ENCODE peak calls at places on chromosomes 4 and X, in four cellular contexts. One of them, this sample, is unnamed.
A peak's percentile ranks its signal among the peaks of the same experiment; 100 is the strongest.

GRCh38 chr4:183987987-183988392 is 82.9 kb downstream of the STOX2 start:
- DNase-seq in PC-9: peak; percentile 89
- DNase-seq in Panc1: peak; percentile 28
- DNase-seq in upper lobe of left lung: peak; percentile 58
- DNase-seq in this sample: peak; percentile 52

GRCh38 chrX:38282044-38282443 is 45.3 kb downstream of the RPGR start:
- DNase-seq in PC-9: no peak
- DNase-seq in Panc1: no peak
- DNase-seq in upper lobe of left lung: no peak
- DNase-seq in this sample: no peak

GRCh38 chr4:1451106-1451751 is 45.0 kb upstream of the NKX1-1 start:
- DNase-seq in PC-9: no peak
- DNase-seq in Panc1: no peak
- DNase-seq in upper lobe of left lung: no peak
- DNase-seq in this sample: no peak

GRCh38 chrX:56733459-56734046 is 4.5 kb downstream of the NBDY start:
- DNase-seq in PC-9: no peak
- DNase-seq in Panc1: no peak
- DNase-seq in upper lobe of left lung: no peak
- DNase-seq in this sample: no peak

GRCh38 chr4:113288691-113289090 is 239.2 kb downstream of the ANK2 start:
- DNase-seq in PC-9: no peak
- DNase-seq in Panc1: no peak
- DNase-seq in upper lobe of left lung: no peak
- DNase-seq in this sample: no peak

GRCh38 chrX:107738272-107738671 is 37.3 kb downstream of the TSC22D3 start:
- DNase-seq in PC-9: no peak
- DNase-seq in Panc1: no peak
- DNase-seq in upper lobe of left lung: no peak
- DNase-seq in this sample: no peak

GRCh38 chr4:54015421-54016065 is 48.9 kb downstream of the CHIC2 start:
- DNase-seq in PC-9: no peak
- DNase-seq in Panc1: no peak
- DNase-seq in upper lobe of left lung: no peak
- DNase-seq in this sample: no peak

GRCh38 chr4:175536852-175537453 is 275.1 kb downstream of the GPM6A start:
- DNase-seq in PC-9: peak; percentile 35
- DNase-seq in Panc1: peak; percentile 62
- DNase-seq in upper lobe of left lung: no peak
- DNase-seq in this sample: no peak

GRCh38 chr4:39526283-39526682 is 956 bp downstream of the UGDH start:
- DNase-seq in PC-9: no peak
- DNase-seq in Panc1: no peak
- DNase-seq in upper lobe of left lung: no peak
- DNase-seq in this sample: no peak

GRCh38 chrX:106404512-106404911 is 207.3 kb upstream of the RADX start:
- DNase-seq in PC-9: peak; percentile 43
- DNase-seq in Panc1: no peak
- DNase-seq in upper lobe of left lung: no peak
- DNase-seq in this sample: no peak

GRCh38 chr4:70925899-70926635 is 23.9 kb downstream of the MOB1B start:
- DNase-seq in PC-9: no peak
- DNase-seq in Panc1: no peak
- DNase-seq in upper lobe of left lung: no peak
- DNase-seq in this sample: no peak

GRCh38 chr4:90142091-90142490 is 14.9 kb downstream of the CCSER1 start:
- DNase-seq in PC-9: no peak
- DNase-seq in Panc1: no peak
- DNase-seq in upper lobe of left lung: no peak
- DNase-seq in this sample: no peak

DNA sequence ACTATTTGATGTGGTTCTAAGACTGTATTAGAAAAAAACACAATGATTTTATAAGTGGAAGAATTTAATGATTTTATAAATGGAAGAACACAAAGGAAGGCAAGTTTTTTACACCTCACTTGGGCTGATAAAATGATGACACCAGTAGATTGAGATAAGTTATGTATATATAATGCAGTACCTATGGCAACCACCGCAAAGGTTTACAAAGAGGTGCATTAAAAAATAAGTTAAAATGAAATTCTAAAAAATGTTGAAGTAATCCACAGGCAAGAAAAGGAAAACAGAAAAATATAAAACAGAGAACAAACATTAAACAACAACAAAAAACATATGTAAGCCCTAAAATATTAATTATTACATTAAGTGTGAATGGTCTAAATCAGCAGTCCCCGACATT is 490.9 kb upstream of the AADAT start:
- DNase-seq in PC-9: no peak
- DNase-seq in Panc1: no peak
- DNase-seq in upper lobe of left lung: no peak
- DNase-seq in this sample: no peak
- TF ChIP-seq CTCF in PC-9: no peak
- TF ChIP-seq CTCF in Panc1: no peak
- TF ChIP-seq CTCF in upper lobe of left lung: no peak
- TF ChIP-seq CTCF in this sample: peak; percentile 30

DNA sequence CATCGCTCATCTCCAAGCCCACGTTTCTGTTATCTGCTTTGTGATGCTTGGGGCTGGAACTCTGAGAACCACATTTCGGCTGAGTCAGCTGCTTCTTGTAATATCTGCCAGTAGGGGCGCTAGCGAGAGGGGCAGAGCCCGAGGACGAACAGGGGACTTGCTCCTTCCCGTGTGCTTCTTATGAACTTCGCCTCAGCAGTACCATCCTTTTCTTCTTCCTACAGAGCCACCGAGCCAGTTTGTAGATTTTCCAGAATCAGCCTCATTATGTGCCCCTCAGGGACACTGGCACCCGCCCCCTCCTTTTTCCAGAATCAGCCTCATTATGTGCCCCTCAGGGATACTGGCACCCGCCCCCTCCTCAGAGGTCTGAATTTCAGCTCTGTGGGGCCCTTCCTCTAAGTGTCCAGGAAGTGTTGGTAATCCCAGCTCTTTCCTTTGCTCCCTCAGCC is 441.7 kb upstream of the RASGEF1B start:
- DNase-seq in PC-9: no peak
- DNase-seq in Panc1: peak; percentile 12
- DNase-seq in upper lobe of left lung: no peak
- DNase-seq in this sample: peak; percentile 54
- TF ChIP-seq CTCF in PC-9: peak; percentile 66
- TF ChIP-seq CTCF in Panc1: peak; percentile 73
- TF ChIP-seq CTCF in upper lobe of left lung: peak; percentile 44
- TF ChIP-seq CTCF in this sample: peak; percentile 48

GRCh38 chr4:6918345-6918744 is 8.7 kb downstream of the TBC1D14 start:
- DNase-seq in PC-9: no peak
- DNase-seq in Panc1: no peak
- DNase-seq in upper lobe of left lung: no peak
- DNase-seq in this sample: no peak

GRCh38 chr4:6915041-6916005 is 5.7 kb downstream of the TBC1D14 start:
- DNase-seq in PC-9: no peak
- DNase-seq in Panc1: no peak
- DNase-seq in upper lobe of left lung: no peak
- DNase-seq in this sample: no peak

GRCh38 chr4:6916069-6916586 is 6.5 kb downstream of the TBC1D14 start:
- DNase-seq in PC-9: no peak
- DNase-seq in Panc1: no peak
- DNase-seq in upper lobe of left lung: no peak
- DNase-seq in this sample: no peak

GRCh38 chr4:6916587-6917444 is 7.2 kb downstream of the TBC1D14 start:
- DNase-seq in PC-9: peak; percentile 79
- DNase-seq in Panc1: peak; percentile 58
- DNase-seq in upper lobe of left lung: no peak
- DNase-seq in this sample: no peak

GRCh38 chr4:6917445-6918241 is 8.0 kb downstream of the TBC1D14 start:
- DNase-seq in PC-9: peak; percentile 92
- DNase-seq in Panc1: no peak
- DNase-seq in upper lobe of left lung: no peak
- DNase-seq in this sample: peak; percentile 73
- TF ChIP-seq CTCF in PC-9: peak; percentile 63
- TF ChIP-seq CTCF in Panc1: no peak
- TF ChIP-seq CTCF in upper lobe of left lung: peak; percentile 50
- TF ChIP-seq CTCF in this sample: peak; percentile 74

GRCh38 chrX:34300871-34301270 is 168.8 kb upstream of the FAM47A start:
- DNase-seq in PC-9: no peak
- DNase-seq in Panc1: peak; percentile 10
- DNase-seq in upper lobe of left lung: no peak
- DNase-seq in this sample: no peak
- TF ChIP-seq CTCF in PC-9: peak; percentile 81
- TF ChIP-seq CTCF in Panc1: peak; percentile 52
- TF ChIP-seq CTCF in upper lobe of left lung: peak; percentile 41
- TF ChIP-seq CTCF in this sample: peak; percentile 75

GRCh38 chr4:98746530-98746929 is 88.1 kb upstream of the TSPAN5 start:
- DNase-seq in PC-9: peak; percentile 37
- DNase-seq in Panc1: no peak
- DNase-seq in upper lobe of left lung: no peak
- DNase-seq in this sample: no peak

GRCh38 chr4:98746936-98747658 is 88.7 kb upstream of the TSPAN5 start:
- DNase-seq in PC-9: no peak
- DNase-seq in Panc1: no peak
- DNase-seq in upper lobe of left lung: no peak
- DNase-seq in this sample: no peak

GRCh38 chr4:98747659-98748091 is 89.3 kb upstream of the TSPAN5 start:
- DNase-seq in PC-9: no peak
- DNase-seq in Panc1: no peak
- DNase-seq in upper lobe of left lung: no peak
- DNase-seq in this sample: no peak

GRCh38 chr4:98744372-98745150 is 86.2 kb upstream of the TSPAN5 start:
- DNase-seq in PC-9: no peak
- DNase-seq in Panc1: no peak
- DNase-seq in upper lobe of left lung: no peak
- DNase-seq in this sample: no peak

DNA sequence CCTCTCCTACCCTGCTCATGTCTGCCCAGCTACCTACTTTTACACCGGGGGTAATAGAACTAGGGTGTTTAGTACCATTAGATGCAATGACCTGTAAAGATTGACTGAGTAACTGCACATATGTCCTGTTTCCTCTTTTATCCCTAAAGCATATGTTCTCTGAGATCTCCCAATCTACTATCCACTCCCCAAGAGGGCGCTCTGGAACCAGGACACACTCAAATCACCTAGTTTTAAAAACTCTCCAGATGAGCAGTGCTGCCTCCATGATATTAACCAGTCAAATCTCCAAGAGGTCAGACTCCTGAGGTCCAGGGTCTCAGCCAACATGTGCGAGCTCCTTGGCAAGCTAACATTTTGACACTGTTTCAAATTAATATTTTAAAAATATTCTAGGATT is 87.0 kb upstream of the TSPAN5 start:
- DNase-seq in PC-9: no peak
- DNase-seq in Panc1: no peak
- DNase-seq in upper lobe of left lung: no peak
- DNase-seq in this sample: no peak
- TF ChIP-seq CTCF in PC-9: peak; percentile 43
- TF ChIP-seq CTCF in Panc1: peak; percentile 47
- TF ChIP-seq CTCF in upper lobe of left lung: no peak
- TF ChIP-seq CTCF in this sample: no peak

DNA sequence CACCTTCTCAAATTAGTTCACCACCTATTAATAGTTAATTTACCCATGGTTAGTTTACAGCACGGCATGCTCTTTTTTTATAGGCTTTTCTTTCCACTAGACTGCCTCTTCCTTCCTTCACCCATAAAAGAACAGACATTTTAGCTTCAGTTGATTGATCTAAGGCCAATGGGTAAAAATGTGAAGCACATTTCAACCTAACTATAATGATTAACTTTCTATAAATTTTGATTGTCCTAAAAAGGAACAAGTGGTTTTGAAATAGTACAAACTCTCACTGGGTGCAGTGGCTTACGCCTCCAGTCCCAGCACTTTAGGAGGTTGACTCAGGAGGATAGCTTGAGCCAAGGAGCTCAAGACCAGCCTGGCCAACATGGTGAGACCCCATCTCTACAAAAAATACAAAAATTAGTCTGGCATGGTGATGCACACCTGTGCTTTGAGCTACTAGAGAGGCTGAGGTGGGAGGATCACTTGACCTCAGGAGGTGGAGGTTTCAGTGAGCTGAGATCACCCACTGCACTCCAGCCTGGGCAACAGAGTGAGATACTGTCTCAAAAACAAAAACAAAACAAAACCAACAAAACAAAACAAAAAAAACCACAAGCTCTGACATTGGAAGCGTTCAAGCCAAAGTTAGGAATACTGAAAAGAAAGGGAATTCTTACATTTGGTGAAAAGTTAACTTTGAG is 89.9 kb upstream of the FAT1 start:
- DNase-seq in PC-9: no peak
- DNase-seq in Panc1: no peak
- DNase-seq in upper lobe of left lung: no peak
- DNase-seq in this sample: no peak
- TF ChIP-seq CTCF in PC-9: no peak
- TF ChIP-seq CTCF in Panc1: no peak
- TF ChIP-seq CTCF in upper lobe of left lung: no peak
- TF ChIP-seq CTCF in this sample: no peak

GRCh38 chr4:103645991-103646390 is 73.8 kb downstream of the TACR3 start:
- DNase-seq in PC-9: no peak
- DNase-seq in Panc1: no peak
- DNase-seq in upper lobe of left lung: no peak
- DNase-seq in this sample: no peak

DNA sequence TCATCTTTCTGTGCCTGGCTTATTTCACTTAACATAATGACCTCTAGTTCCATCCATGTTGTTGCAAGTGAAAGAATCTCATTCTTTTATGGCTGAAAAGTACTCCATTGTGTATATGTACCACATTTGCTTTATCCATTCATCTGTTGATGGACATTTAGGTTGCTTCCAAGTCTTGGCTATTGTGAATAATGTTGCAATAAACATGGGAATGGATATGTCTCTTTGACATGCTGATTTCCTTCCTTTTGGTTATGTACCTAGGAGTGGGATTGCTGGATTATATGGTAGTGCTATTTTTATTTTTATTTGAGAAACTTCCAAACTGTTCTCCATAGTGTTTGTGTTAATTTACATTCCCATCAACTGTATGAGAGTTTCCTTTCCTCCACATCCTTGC is 71.2 kb downstream of the TACR3 start:
- DNase-seq in PC-9: no peak
- DNase-seq in Panc1: no peak
- DNase-seq in upper lobe of left lung: no peak
- DNase-seq in this sample: no peak
- TF ChIP-seq CTCF in PC-9: no peak
- TF ChIP-seq CTCF in Panc1: no peak
- TF ChIP-seq CTCF in upper lobe of left lung: no peak
- TF ChIP-seq CTCF in this sample: no peak

DNA sequence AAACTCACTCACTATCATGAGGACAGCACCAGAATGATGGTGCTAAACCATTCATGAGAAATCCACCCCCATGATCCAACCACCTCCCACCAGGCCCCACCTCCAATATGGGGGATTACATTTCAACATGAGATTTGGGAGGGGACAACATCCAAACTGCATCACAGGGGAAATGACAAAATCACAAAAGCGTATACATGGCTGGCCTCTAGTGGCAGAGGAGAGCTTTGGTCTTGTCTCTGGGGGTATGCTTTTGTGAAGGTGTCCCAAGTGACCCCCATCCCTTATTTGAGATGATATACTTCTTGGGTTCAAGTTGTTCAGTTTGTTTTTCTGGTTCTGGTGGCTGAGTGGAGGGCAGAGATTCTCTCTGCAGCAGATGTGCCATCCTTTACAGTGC is 8.5 kb upstream of the SETD7 start:
- DNase-seq in PC-9: no peak
- DNase-seq in Panc1: no peak
- DNase-seq in upper lobe of left lung: no peak
- DNase-seq in this sample: no peak
- TF ChIP-seq CTCF in PC-9: no peak
- TF ChIP-seq CTCF in Panc1: peak; percentile 38
- TF ChIP-seq CTCF in upper lobe of left lung: no peak
- TF ChIP-seq CTCF in this sample: no peak